ENCODE peak calls at places on chromosomes 5 and 9, in six cellular contexts. One of them, this sample, is unnamed.

GRCh38 chr5:145812877-145813276 is 22.3 kb downstream of the PRELID2 start:
- DNase-seq in activated CD4-positive, alpha-beta T cell treated with anti-CD3 and anti-CD28 coated beads, Interleukin-2, amount 10 ng/mL, durations not matched to agents 7 days and 5 days: no peak
- DNase-seq in WTC11: no peak
- DNase-seq in islet precursor cell: no peak
- DNase-seq in endothelial cell: no peak
- DNase-seq in astrocyte of the spinal cord: no peak
- DNase-seq in this sample: no peak

GRCh38 chr5:66639036-66639435 is 42.8 kb downstream of the MAST4 start:
- DNase-seq in astrocyte of the spinal cord: no peak
- DNase-seq in endothelial cell: no peak
- DNase-seq in activated CD4-positive, alpha-beta T cell treated with anti-CD3 and anti-CD28 coated beads, Interleukin-2, amount 10 ng/mL, durations not matched to agents 7 days and 5 days: no peak
- DNase-seq in islet precursor cell: no peak
- DNase-seq in WTC11: no peak
- DNase-seq in this sample: no peak

GRCh38 chr9:124514874-124515273 is 7.7 kb upstream of the NR5A1 start:
- DNase-seq in astrocyte of the spinal cord: no peak
- DNase-seq in WTC11: no peak
- DNase-seq in activated CD4-positive, alpha-beta T cell treated with anti-CD3 and anti-CD28 coated beads, Interleukin-2, amount 10 ng/mL, durations not matched to agents 7 days and 5 days: no peak
- DNase-seq in endothelial cell: no peak
- DNase-seq in islet precursor cell: no peak
- DNase-seq in this sample: no peak

GRCh38 chr5:147784596-147784995 is 2.1 kb upstream of the JAKMIP2 start:
- DNase-seq in activated CD4-positive, alpha-beta T cell treated with anti-CD3 and anti-CD28 coated beads, Interleukin-2, amount 10 ng/mL, durations not matched to agents 7 days and 5 days: no peak
- DNase-seq in WTC11: no peak
- DNase-seq in islet precursor cell: no peak
- DNase-seq in endothelial cell: no peak
- DNase-seq in astrocyte of the spinal cord: no peak
- DNase-seq in this sample: no peak

GRCh38 chr9:119905706-119906105 is 536.5 kb upstream of the BRINP1 start:
- DNase-seq in endothelial cell: no peak
- DNase-seq in islet precursor cell: no peak
- DNase-seq in WTC11: no peak
- DNase-seq in astrocyte of the spinal cord: no peak
- DNase-seq in activated CD4-positive, alpha-beta T cell treated with anti-CD3 and anti-CD28 coated beads, Interleukin-2, amount 10 ng/mL, durations not matched to agents 7 days and 5 days: no peak
- DNase-seq in this sample: no peak

GRCh38 chr5:85204289-85204688 is 819.6 kb upstream of the EDIL3 start:
- DNase-seq in islet precursor cell: no peak
- DNase-seq in WTC11: no peak
- DNase-seq in endothelial cell: no peak
- DNase-seq in astrocyte of the spinal cord: no peak
- DNase-seq in activated CD4-positive, alpha-beta T cell treated with anti-CD3 and anti-CD28 coated beads, Interleukin-2, amount 10 ng/mL, durations not matched to agents 7 days and 5 days: no peak
- DNase-seq in this sample: no peak

GRCh38 chr5:140214831-140215230 is 39.8 kb downstream of the CYSTM1 start:
- DNase-seq in WTC11: no peak
- DNase-seq in activated CD4-positive, alpha-beta T cell treated with anti-CD3 and anti-CD28 coated beads, Interleukin-2, amount 10 ng/mL, durations not matched to agents 7 days and 5 days: no peak
- DNase-seq in endothelial cell: no peak
- DNase-seq in astrocyte of the spinal cord: peak; percentile 84
- DNase-seq in islet precursor cell: no peak
- DNase-seq in this sample: no peak

GRCh38 chr9:133761641-133762248 is 23.6 kb upstream of the SARDH start:
- DNase-seq in islet precursor cell: peak; percentile 28
- DNase-seq in WTC11: no peak
- DNase-seq in endothelial cell: no peak
- DNase-seq in astrocyte of the spinal cord: no peak
- DNase-seq in activated CD4-positive, alpha-beta T cell treated with anti-CD3 and anti-CD28 coated beads, Interleukin-2, amount 10 ng/mL, durations not matched to agents 7 days and 5 days: no peak
- DNase-seq in this sample: peak; percentile 14

GRCh38 chr9:34246453-34246852 is 67.6 kb downstream of the UBAP1 start:
- DNase-seq in astrocyte of the spinal cord: no peak
- DNase-seq in WTC11: no peak
- DNase-seq in islet precursor cell: no peak
- DNase-seq in endothelial cell: no peak
- DNase-seq in activated CD4-positive, alpha-beta T cell treated with anti-CD3 and anti-CD28 coated beads, Interleukin-2, amount 10 ng/mL, durations not matched to agents 7 days and 5 days: no peak
- DNase-seq in this sample: no peak

GRCh38 chr5:157603333-157604190 is 28.0 kb upstream of the ADAM19 start:
- DNase-seq in WTC11: no peak
- DNase-seq in astrocyte of the spinal cord: peak; percentile 94
- DNase-seq in activated CD4-positive, alpha-beta T cell treated with anti-CD3 and anti-CD28 coated beads, Interleukin-2, amount 10 ng/mL, durations not matched to agents 7 days and 5 days: peak; percentile 83
- DNase-seq in endothelial cell: no peak
- DNase-seq in islet precursor cell: no peak
- DNase-seq in this sample: no peak

GRCh38 chr5:61837788-61838187 is 468.2 kb upstream of the KIF2A start:
- DNase-seq in islet precursor cell: no peak
- DNase-seq in endothelial cell: no peak
- DNase-seq in WTC11: no peak
- DNase-seq in activated CD4-positive, alpha-beta T cell treated with anti-CD3 and anti-CD28 coated beads, Interleukin-2, amount 10 ng/mL, durations not matched to agents 7 days and 5 days: no peak
- DNase-seq in astrocyte of the spinal cord: no peak
- DNase-seq in this sample: no peak

GRCh38 chr9:129232839-129233568 is 54.9 kb upstream of the IER5L start:
- DNase-seq in islet precursor cell: no peak
- DNase-seq in endothelial cell: no peak
- DNase-seq in WTC11: no peak
- DNase-seq in astrocyte of the spinal cord: no peak
- DNase-seq in activated CD4-positive, alpha-beta T cell treated with anti-CD3 and anti-CD28 coated beads, Interleukin-2, amount 10 ng/mL, durations not matched to agents 7 days and 5 days: no peak
- DNase-seq in this sample: no peak

GRCh38 chr5:159873680-159874079 is 42.6 kb upstream of the ADRA1B start:
- DNase-seq in astrocyte of the spinal cord: no peak
- DNase-seq in WTC11: no peak
- DNase-seq in activated CD4-positive, alpha-beta T cell treated with anti-CD3 and anti-CD28 coated beads, Interleukin-2, amount 10 ng/mL, durations not matched to agents 7 days and 5 days: no peak
- DNase-seq in endothelial cell: no peak
- DNase-seq in islet precursor cell: no peak
- DNase-seq in this sample: no peak

GRCh38 chr5:61257421-61257820 is 74.6 kb upstream of the ZSWIM6 start:
- DNase-seq in activated CD4-positive, alpha-beta T cell treated with anti-CD3 and anti-CD28 coated beads, Interleukin-2, amount 10 ng/mL, durations not matched to agents 7 days and 5 days: no peak
- DNase-seq in endothelial cell: no peak
- DNase-seq in islet precursor cell: no peak
- DNase-seq in astrocyte of the spinal cord: no peak
- DNase-seq in WTC11: no peak
- DNase-seq in this sample: no peak

GRCh38 chr5:34519489-34520220 is 136.5 kb upstream of the RAI14 start:
- DNase-seq in WTC11: no peak
- DNase-seq in activated CD4-positive, alpha-beta T cell treated with anti-CD3 and anti-CD28 coated beads, Interleukin-2, amount 10 ng/mL, durations not matched to agents 7 days and 5 days: no peak
- DNase-seq in astrocyte of the spinal cord: peak; percentile 81
- DNase-seq in islet precursor cell: no peak
- DNase-seq in endothelial cell: no peak
- DNase-seq in this sample: no peak

GRCh38 chr5:10567781-10568321 is 4.0 kb downstream of the ANKRD33B start:
- DNase-seq in WTC11: no peak
- DNase-seq in endothelial cell: no peak
- DNase-seq in astrocyte of the spinal cord: no peak
- DNase-seq in activated CD4-positive, alpha-beta T cell treated with anti-CD3 and anti-CD28 coated beads, Interleukin-2, amount 10 ng/mL, durations not matched to agents 7 days and 5 days: no peak
- DNase-seq in islet precursor cell: peak; percentile 68
- DNase-seq in this sample: no peak

GRCh38 chr5:87231037-87231808 is 36.5 kb upstream of the RASA1 start:
- DNase-seq in astrocyte of the spinal cord: no peak
- DNase-seq in activated CD4-positive, alpha-beta T cell treated with anti-CD3 and anti-CD28 coated beads, Interleukin-2, amount 10 ng/mL, durations not matched to agents 7 days and 5 days: no peak
- DNase-seq in islet precursor cell: no peak
- DNase-seq in endothelial cell: no peak
- DNase-seq in WTC11: no peak
- DNase-seq in this sample: no peak

GRCh38 chr5:139272471-139273321 is 20.8 kb upstream of the MATR3 start:
- DNase-seq in astrocyte of the spinal cord: peak; percentile 32
- DNase-seq in endothelial cell: no peak
- DNase-seq in activated CD4-positive, alpha-beta T cell treated with anti-CD3 and anti-CD28 coated beads, Interleukin-2, amount 10 ng/mL, durations not matched to agents 7 days and 5 days: peak; percentile 48
- DNase-seq in islet precursor cell: no peak
- DNase-seq in WTC11: no peak
- DNase-seq in this sample: no peak

GRCh38 chr9:114516913-114517312 is 11.6 kb upstream of the WHRN start:
- DNase-seq in astrocyte of the spinal cord: peak; percentile 80
- DNase-seq in endothelial cell: no peak
- DNase-seq in WTC11: no peak
- DNase-seq in activated CD4-positive, alpha-beta T cell treated with anti-CD3 and anti-CD28 coated beads, Interleukin-2, amount 10 ng/mL, durations not matched to agents 7 days and 5 days: no peak
- DNase-seq in islet precursor cell: no peak
- DNase-seq in this sample: no peak

GRCh38 chr9:116549786-116550660 is 137.1 kb upstream of the TRIM32 start:
- DNase-seq in activated CD4-positive, alpha-beta T cell treated with anti-CD3 and anti-CD28 coated beads, Interleukin-2, amount 10 ng/mL, durations not matched to agents 7 days and 5 days: no peak
- DNase-seq in WTC11: no peak
- DNase-seq in astrocyte of the spinal cord: peak; percentile 42
- DNase-seq in islet precursor cell: no peak
- DNase-seq in endothelial cell: no peak
- DNase-seq in this sample: no peak

GRCh38 chr5:15450473-15450872 is 49.5 kb upstream of the FBXL7 start:
- DNase-seq in endothelial cell: no peak
- DNase-seq in WTC11: no peak
- DNase-seq in astrocyte of the spinal cord: no peak
- DNase-seq in activated CD4-positive, alpha-beta T cell treated with anti-CD3 and anti-CD28 coated beads, Interleukin-2, amount 10 ng/mL, durations not matched to agents 7 days and 5 days: no peak
- DNase-seq in islet precursor cell: no peak
- DNase-seq in this sample: no peak

This sample was measured in H9.